ENCODE peak calls at places on chromosome 14, in eight cellular contexts. One of them, this sample, is unnamed.

GRCh38 chr14:82366803-82367202 is 833.1 kb upstream of the SEL1L start:
- DNase-seq in NCI-H1417: no peak
- DNase-seq in EL: no peak
- DNase-seq in hypothalamus: no peak
- DNase-seq in NCI-H69: peak; percentile 50
- DNase-seq in activated T-helper 1 cell treated with Interleukin-2 at 50 U/mL for 16 hours: no peak
- DNase-seq in natural killer cell treated with Interleukin-12 subunit alpha and Interleukin-12 subunit beta and Interleukin-15 and Interleukin-18, amount 100 ng/mL, for 72 hours: no peak
- DNase-seq in stimulated activated CD8-positive, alpha-beta memory T cell treated with anti-CD3 and anti-CD28 coated beads, Interleukin-7, amount 100 ng/mL, for 4 hours: no peak
- DNase-seq in this sample: no peak

GRCh38 chr14:63308723-63309317 is 9.9 kb downstream of the GPHB5 start:
- DNase-seq in NCI-H1417: peak; percentile 26
- DNase-seq in EL: peak; percentile 4
- DNase-seq in hypothalamus: no peak
- DNase-seq in NCI-H69: peak; percentile 78
- DNase-seq in activated T-helper 1 cell treated with Interleukin-2 at 50 U/mL for 16 hours: no peak
- DNase-seq in natural killer cell treated with Interleukin-12 subunit alpha and Interleukin-12 subunit beta and Interleukin-15 and Interleukin-18, amount 100 ng/mL, for 72 hours: no peak
- DNase-seq in stimulated activated CD8-positive, alpha-beta memory T cell treated with anti-CD3 and anti-CD28 coated beads, Interleukin-7, amount 100 ng/mL, for 4 hours: no peak
- DNase-seq in this sample: no peak

GRCh38 chr14:86057018-86057667 is 527.2 kb downstream of the FLRT2 start:
- DNase-seq in NCI-H1417: peak; percentile 37
- DNase-seq in EL: peak; percentile 30
- DNase-seq in hypothalamus: no peak
- DNase-seq in NCI-H69: peak; percentile 76
- DNase-seq in activated T-helper 1 cell treated with Interleukin-2 at 50 U/mL for 16 hours: no peak
- DNase-seq in natural killer cell treated with Interleukin-12 subunit alpha and Interleukin-12 subunit beta and Interleukin-15 and Interleukin-18, amount 100 ng/mL, for 72 hours: no peak
- DNase-seq in stimulated activated CD8-positive, alpha-beta memory T cell treated with anti-CD3 and anti-CD28 coated beads, Interleukin-7, amount 100 ng/mL, for 4 hours: no peak
- DNase-seq in this sample: peak; percentile 1

GRCh38 chr14:90381999-90382451 is 14.8 kb upstream of the CALM1 start:
- DNase-seq in NCI-H1417: peak; percentile 85
- DNase-seq in EL: no peak
- DNase-seq in hypothalamus: no peak
- DNase-seq in NCI-H69: peak; percentile 94
- DNase-seq in activated T-helper 1 cell treated with Interleukin-2 at 50 U/mL for 16 hours: no peak
- DNase-seq in natural killer cell treated with Interleukin-12 subunit alpha and Interleukin-12 subunit beta and Interleukin-15 and Interleukin-18, amount 100 ng/mL, for 72 hours: no peak
- DNase-seq in stimulated activated CD8-positive, alpha-beta memory T cell treated with anti-CD3 and anti-CD28 coated beads, Interleukin-7, amount 100 ng/mL, for 4 hours: no peak
- DNase-seq in this sample: no peak

GRCh38 chr14:101600336-101600890 is 39.1 kb downstream of the DIO3 start:
- DNase-seq in NCI-H1417: no peak
- DNase-seq in EL: no peak
- DNase-seq in hypothalamus: no peak
- DNase-seq in NCI-H69: no peak
- DNase-seq in activated T-helper 1 cell treated with Interleukin-2 at 50 U/mL for 16 hours: no peak
- DNase-seq in natural killer cell treated with Interleukin-12 subunit alpha and Interleukin-12 subunit beta and Interleukin-15 and Interleukin-18, amount 100 ng/mL, for 72 hours: no peak
- DNase-seq in stimulated activated CD8-positive, alpha-beta memory T cell treated with anti-CD3 and anti-CD28 coated beads, Interleukin-7, amount 100 ng/mL, for 4 hours: no peak
- DNase-seq in this sample: no peak

GRCh38 chr14:75675265-75675960 is 14.4 kb downstream of the TTLL5 start:
- DNase-seq in NCI-H1417: no peak
- DNase-seq in EL: no peak
- DNase-seq in hypothalamus: no peak
- DNase-seq in NCI-H69: no peak
- DNase-seq in activated T-helper 1 cell treated with Interleukin-2 at 50 U/mL for 16 hours: no peak
- DNase-seq in natural killer cell treated with Interleukin-12 subunit alpha and Interleukin-12 subunit beta and Interleukin-15 and Interleukin-18, amount 100 ng/mL, for 72 hours: no peak
- DNase-seq in stimulated activated CD8-positive, alpha-beta memory T cell treated with anti-CD3 and anti-CD28 coated beads, Interleukin-7, amount 100 ng/mL, for 4 hours: no peak
- DNase-seq in this sample: no peak

GRCh38 chr14:88323520-88324199 is 591 bp upstream of the KCNK10 start:
- DNase-seq in NCI-H1417: peak; percentile 79
- DNase-seq in EL: peak; percentile 27
- DNase-seq in hypothalamus: peak; percentile 33
- DNase-seq in NCI-H69: peak; percentile 89
- DNase-seq in activated T-helper 1 cell treated with Interleukin-2 at 50 U/mL for 16 hours: no peak
- DNase-seq in natural killer cell treated with Interleukin-12 subunit alpha and Interleukin-12 subunit beta and Interleukin-15 and Interleukin-18, amount 100 ng/mL, for 72 hours: no peak
- DNase-seq in stimulated activated CD8-positive, alpha-beta memory T cell treated with anti-CD3 and anti-CD28 coated beads, Interleukin-7, amount 100 ng/mL, for 4 hours: no peak
- DNase-seq in this sample: no peak

GRCh38 chr14:94581127-94581999 is at the start of gene SERPINA5:
- DNase-seq in NCI-H1417: no peak
- DNase-seq in EL: peak; percentile 65
- DNase-seq in hypothalamus: no peak
- DNase-seq in NCI-H69: no peak
- DNase-seq in activated T-helper 1 cell treated with Interleukin-2 at 50 U/mL for 16 hours: no peak
- DNase-seq in natural killer cell treated with Interleukin-12 subunit alpha and Interleukin-12 subunit beta and Interleukin-15 and Interleukin-18, amount 100 ng/mL, for 72 hours: no peak
- DNase-seq in stimulated activated CD8-positive, alpha-beta memory T cell treated with anti-CD3 and anti-CD28 coated beads, Interleukin-7, amount 100 ng/mL, for 4 hours: no peak
- DNase-seq in this sample: peak; percentile 3

This sample was measured in PC-9.